ENCODE peak calls at places on chromosomes 4 and X, in nine cellular contexts. A, F, E, N, Q, J, O, L and Z are unnamed samples.

GRCh38 chrX:109155161-109155560 is 326.7 kb downstream of the GUCY2F start:
- DNase-seq in N (no peak), Q (no peak), A (no peak), E (no peak), F (no peak), O (no peak), L (no peak), J (peak; percentile 4), Z (no peak)

GRCh38 chr4:66681962-66682361 is 863.3 kb downstream of the CENPC start:
- DNase-seq in F (no peak), Q (no peak), N (peak; percentile 80), O (no peak), L (no peak), J (no peak), E (peak; percentile 1), A (peak; percentile 66), Z (no peak)

GRCh38 chr4:99536848-99537247 is 26.0 kb downstream of the C4orf17 start:
- DNase-seq in N (no peak), F (no peak), Q (no peak), L (no peak), O (no peak), J (no peak), E (no peak), A (no peak), Z (no peak)

GRCh38 chrX:155056471-155056870 is 14.5 kb downstream of the CMC4 start:
- DNase-seq in L (no peak), O (no peak), F (no peak), N (no peak), E (no peak), J (no peak), Q (no peak), A (no peak), Z (no peak)

GRCh38 chrX:69136546-69137331 is 28.5 kb downstream of the PJA1 start:
- DNase-seq in L (no peak), F (no peak), Q (no peak), A (peak; percentile 67), J (peak; percentile 37), N (peak; percentile 4), E (no peak), O (no peak), Z (peak; percentile 55)

GRCh38 chr4:56544573-56545131 is 39.1 kb downstream of the ARL9 start:
- DNase-seq in E (peak; percentile 78), Q (peak; percentile 83), L (peak; percentile 82), F (peak; percentile 90), A (peak; percentile 87), J (peak; percentile 81), O (peak; percentile 77), N (peak; percentile 81), Z (peak; percentile 82)

GRCh38 chr4:88240297-88240714 is 44.1 kb downstream of the PPM1K start:
- DNase-seq in A (peak; percentile 15), J (no peak), O (no peak), N (peak; percentile 11), Q (no peak), E (peak; percentile 17), L (peak; percentile 65), F (peak; percentile 33), Z (peak; percentile 34)

GRCh38 chr4:168575473-168575872 is 78.6 kb downstream of the PALLD start:
- DNase-seq in F (no peak), N (no peak), O (no peak), J (no peak), A (no peak), E (no peak), Q (no peak), L (no peak), Z (no peak)

GRCh38 chr4:182835006-182835740 is 82.0 kb downstream of the DCTD start:
- DNase-seq in N (no peak), L (no peak), O (no peak), A (no peak), Q (no peak), F (no peak), J (no peak), E (no peak), Z (no peak)

GRCh38 chr4:85298037-85298436 is 176.9 kb upstream of the ARHGAP24 start:
- DNase-seq in N (no peak), F (no peak), E (no peak), J (no peak), Q (no peak), A (no peak), O (no peak), L (no peak), Z (no peak)

GRCh38 chrX:103356897-103357296 is 591 bp downstream of the TCEAL9 start:
- DNase-seq in A (peak; percentile 28), N (no peak), E (no peak), L (peak; percentile 27), J (no peak), F (peak; percentile 32), Q (no peak), O (no peak), Z (no peak)

GRCh38 chrX:17833954-17834353 is 27.1 kb downstream of the RAI2 start:
- DNase-seq in N (no peak), F (no peak), Q (no peak), A (no peak), J (no peak), L (no peak), E (no peak), O (no peak), Z (no peak)

GRCh38 chr4:53779025-53779424 is 187.7 kb upstream of the LNX1 start:
- DNase-seq in N (peak; percentile 88), L (no peak), F (no peak), Q (no peak), J (no peak), E (no peak), O (no peak), A (peak; percentile 88), Z (peak; percentile 21)

GRCh38 chr4:52780627-52781354 is 29.6 kb upstream of the ERVMER34-1 start:
- DNase-seq in E (peak; percentile 35), N (no peak), A (peak; percentile 3), J (peak; percentile 13), L (no peak), Q (no peak), F (no peak), O (no peak), Z (no peak)

GRCh38 chr4:125991398-125991797 is 676.6 kb downstream of the FAT4 start:
- DNase-seq in E (no peak), F (no peak), O (no peak), A (no peak), L (no peak), Q (no peak), J (no peak), N (no peak), Z (no peak)

GRCh38 chr4:81380364-81380853 is 91.3 kb downstream of the RASGEF1B start:
- DNase-seq in A (no peak), L (no peak), J (no peak), F (no peak), O (no peak), E (no peak), Q (no peak), N (no peak), Z (no peak)

GRCh38 chr4:76811604-76812412 is 86.1 kb downstream of the SOWAHB start:
- DNase-seq in Q (no peak), E (peak; percentile 49), A (peak; percentile 82), J (no peak), O (no peak), L (no peak), N (peak; percentile 79), F (no peak), Z (peak; percentile 68)

GRCh38 chr4:4776335-4776734 is 83.1 kb upstream of the MSX1 start:
- DNase-seq in J (no peak), L (no peak), E (no peak), Q (no peak), A (no peak), F (no peak), N (no peak), O (no peak), Z (no peak)

GRCh38 chr4:53012738-53013137 is 150.6 kb downstream of the RASL11B start:
- DNase-seq in F (no peak), J (peak; percentile 24), Q (no peak), E (peak; percentile 69), A (peak; percentile 65), L (no peak), N (peak; percentile 40), O (no peak), Z (peak; percentile 81)

GRCh38 chr4:41060352-41061318 is 153.7 kb downstream of the APBB2 start:
- DNase-seq in N (no peak), F (no peak), E (peak; percentile 69), Q (no peak), O (no peak), L (no peak), A (no peak), J (no peak), Z (peak; percentile 42)
- TF ChIP-seq CTCF in N (no peak), F (no peak), E (peak; percentile 2), Q (no peak), O (no peak), L (no peak), A (no peak), J (no peak), Z (no peak)

DNA sequence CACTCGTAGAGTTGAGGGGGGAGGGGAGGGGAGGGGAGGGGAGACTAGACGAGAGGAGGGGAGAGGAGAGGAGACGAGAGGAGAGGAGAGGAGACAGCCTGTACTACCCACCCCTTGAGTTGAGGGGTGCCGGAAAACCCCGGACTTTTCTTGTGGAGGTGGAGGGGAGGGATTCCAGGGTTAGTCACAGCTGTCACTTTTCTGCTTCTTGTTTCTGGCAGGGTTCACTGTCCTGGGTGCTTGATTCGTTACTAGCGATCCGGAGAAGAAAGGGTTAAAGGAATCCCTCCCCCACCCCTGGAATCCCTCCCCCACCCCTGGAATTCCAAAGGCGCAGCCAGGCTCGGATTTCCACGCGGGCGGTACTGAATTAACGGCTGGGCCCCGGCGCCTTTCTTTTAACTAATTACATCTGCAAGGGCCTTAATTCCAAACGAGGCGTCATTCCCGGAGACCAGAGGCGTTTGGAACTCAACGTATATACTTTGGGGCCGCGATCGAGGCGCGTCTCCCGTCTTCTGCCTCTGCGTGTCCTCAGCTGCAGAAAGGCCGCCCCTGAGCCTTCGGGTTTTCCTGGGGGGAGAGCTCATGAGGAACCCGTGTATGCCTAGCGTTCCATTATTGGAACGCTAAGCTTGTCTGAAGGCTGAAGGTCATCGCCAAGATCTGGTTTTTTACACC is 20.1 kb upstream of the CSF2RA start:
- DNase-seq in O (no peak), E (no peak), Q (no peak), L (no peak), J (peak; percentile 60), A (no peak), F (no peak), N (no peak), Z (no peak)
- H3K4me3 ChIP-seq in O (no peak overlapping the region), E (no peak overlapping the region), Q (peak overlapping the region; percentile 16), L (no peak overlapping the region), J (no peak overlapping the region), A (peak overlapping the region; percentile 23), F (no peak overlapping the region), N (no peak overlapping the region), Z (no peak overlapping the region)

GRCh38 chrX:23554304-23554703 is 113.0 kb upstream of the PRDX4 start:
- DNase-seq in Q (no peak), O (no peak), J (peak; percentile 46), A (peak; percentile 60), L (no peak), E (peak; percentile 56), N (peak; percentile 64), F (no peak), Z (peak; percentile 38)
- TF ChIP-seq CTCF in Q (peak; percentile 48), O (no peak), J (peak; percentile 41), A (peak; percentile 52), L (peak; percentile 41), E (peak; percentile 50), N (peak; percentile 47), F (peak; percentile 58), Z (peak; percentile 31)

GRCh38 chrX:70445197-70445656 is 592 bp downstream of the DLG3 start:
- DNase-seq in E (no peak), L (no peak), O (no peak), Q (no peak), N (no peak), J (no peak), A (no peak), F (no peak), Z (no peak)
- H3K4me3 ChIP-seq in E (no peak overlapping the region), L (no peak overlapping the region), O (no peak overlapping the region), Q (peak overlapping the region; percentile 32), N (no peak overlapping the region), J (no peak overlapping the region), A (no peak overlapping the region), F (no peak overlapping the region), Z (no peak overlapping the region)